ENCODE peak calls at places on chromosomes 2 and 18, in nine cellular contexts. Y, V, I, P, R, W, T, L and K are unnamed samples.

GRCh38 chr2:171479154-171479814 is 43.0 kb upstream of the CYBRD1 start:
- DNase-seq in Y (no peak), V (no peak), I (no peak), P (no peak), R (no peak), W (no peak), T (no peak), L (no peak), K (no peak)

GRCh38 chr18:75775121-75775520 is 347.6 kb upstream of the SMIM21 start:
- DNase-seq in Y (no peak), V (no peak), I (no peak), P (no peak), R (no peak), W (no peak), T (no peak), L (no peak), K (no peak)

GRCh38 chr2:216690451-216691209 is 4.7 kb downstream of the IGFBP5 start:
- DNase-seq in Y (no peak), V (no peak), I (peak), P (no peak), R (peak), W (no peak), T (no peak), L (no peak), K (no peak)

GRCh38 chr2:113080134-113080533 is 12.4 kb downstream of the IL1F10 start:
- DNase-seq in Y (peak), V (peak), I (no peak), P (peak), R (peak), W (peak), T (peak), L (peak), K (no peak)

GRCh38 chr2:174623106-174623680 is 25.6 kb upstream of the WIPF1 start:
- DNase-seq in Y (no peak), V (no peak), I (no peak), P (no peak), R (no peak), W (no peak), T (no peak), L (no peak), K (no peak)

GRCh38 chr2:72895759-72896281 is 8.6 kb downstream of the SPR start:
- DNase-seq in Y (no peak), V (no peak), I (no peak), P (no peak), R (peak), W (peak), T (no peak), L (no peak), K (no peak)

GRCh38 chr2:86336350-86337234 is 834 bp downstream of the REEP1 start:
- DNase-seq in Y (no peak), V (peak), I (no peak), P (peak), R (peak), W (no peak), T (no peak), L (no peak), K (no peak)

GRCh38 chr2:196652869-196653268 is 13.4 kb downstream of the CCDC150 start:
- DNase-seq in Y (no peak), V (no peak), I (no peak), P (no peak), R (no peak), W (no peak), T (no peak), L (peak), K (no peak)

GRCh38 chr2:46351388-46352141 is 54.4 kb downstream of the EPAS1 start:
- DNase-seq in Y (no peak), V (no peak), I (no peak), P (peak), R (no peak), W (peak), T (no peak), L (no peak), K (no peak)

GRCh38 chr2:168246072-168246482 is 1.3 kb downstream of the STK39 start:
- DNase-seq in Y (no peak), V (no peak), I (no peak), P (no peak), R (no peak), W (no peak), T (peak), L (peak), K (no peak)

GRCh38 chr18:51614033-51614432 is 416.6 kb upstream of the MEX3C start:
- DNase-seq in Y (no peak), V (peak), I (no peak), P (peak), R (no peak), W (no peak), T (peak), L (no peak), K (peak)

GRCh38 chr2:16746329-16746728 is 80.7 kb upstream of the CYRIA start:
- DNase-seq in Y (no peak), V (no peak), I (no peak), P (no peak), R (no peak), W (no peak), T (no peak), L (no peak), K (no peak)

GRCh38 chr2:148534416-148535205 is 109.9 kb upstream of the EPC2 start:
- DNase-seq in Y (peak), V (no peak), I (no peak), P (no peak), R (peak), W (no peak), T (no peak), L (no peak), K (no peak)

GRCh38 chr2:31415421-31415820 is 879 bp upstream of the XDH start:
- DNase-seq in Y (no peak), V (no peak), I (no peak), P (no peak), R (peak), W (no peak), T (no peak), L (no peak), K (no peak)

GRCh38 chr2:55026202-55026601 is 24.0 kb downstream of the RTN4 start:
- DNase-seq in Y (no peak), V (no peak), I (no peak), P (no peak), R (peak), W (no peak), T (no peak), L (no peak), K (no peak)

GRCh38 chr2:43095533-43096295 is 130.7 kb downstream of the ZFP36L2 start:
- DNase-seq in Y (no peak), V (no peak), I (no peak), P (no peak), R (no peak), W (no peak), T (no peak), L (no peak), K (no peak)

GRCh38 chr18:72867721-72868665 is at the start of gene NETO1:
- DNase-seq in Y (no peak), V (no peak), I (no peak), P (no peak), R (peak), W (no peak), T (no peak), L (no peak), K (no peak)

GRCh38 chr18:79493801-79494211 is 98.1 kb downstream of the NFATC1 start:
- DNase-seq in Y (no peak), V (no peak), I (peak), P (no peak), R (no peak), W (no peak), T (no peak), L (no peak), K (no peak)

GRCh38 chr2:178825183-178825582 is 18.0 kb upstream of the TTN start:
- DNase-seq in Y (no peak), V (no peak), I (no peak), P (no peak), R (peak), W (no peak), T (no peak), L (no peak), K (no peak)

GRCh38 chr18:68428666-68429065 is 286.2 kb downstream of the TMX3 start:
- DNase-seq in Y (no peak), V (no peak), I (no peak), P (no peak), R (peak), W (no peak), T (no peak), L (no peak), K (no peak)

GRCh38 chr2:216742411-216742810 is 47.1 kb upstream of the IGFBP5 start:
- DNase-seq in Y (no peak), V (no peak), I (no peak), P (no peak), R (peak), W (no peak), T (no peak), L (no peak), K (no peak)

GRCh38 chr18:50559750-50560680 is at the start of gene MAPK4:
- DNase-seq in Y (no peak), V (peak), I (peak), P (peak), R (peak), W (peak), T (no peak), L (no peak), K (no peak)

GRCh38 chr2:43425659-43426058 is 170.2 kb downstream of the THADA start:
- DNase-seq in Y (no peak), V (no peak), I (no peak), P (no peak), R (no peak), W (no peak), T (no peak), L (no peak), K (no peak)

GRCh38 chr2:105417789-105418475 is 19.1 kb upstream of the FHL2 start:
- DNase-seq in Y (no peak), V (no peak), I (no peak), P (no peak), R (peak), W (no peak), T (no peak), L (no peak), K (no peak)

GRCh38 chr2:69428981-69429380 is 8.3 kb downstream of the NFU1 start:
- DNase-seq in Y (no peak), V (no peak), I (no peak), P (no peak), R (no peak), W (no peak), T (no peak), L (no peak), K (no peak)

GRCh38 chr2:1772868-1773267 is 28.6 kb upstream of the PXDN start:
- DNase-seq in Y (no peak), V (no peak), I (peak), P (no peak), R (no peak), W (no peak), T (no peak), L (no peak), K (no peak)

GRCh38 chr2:27569398-27569797 is 13.4 kb upstream of the ZNF512 start:
- DNase-seq in Y (no peak), V (no peak), I (no peak), P (no peak), R (peak), W (no peak), T (no peak), L (no peak), K (no peak)

DNA sequence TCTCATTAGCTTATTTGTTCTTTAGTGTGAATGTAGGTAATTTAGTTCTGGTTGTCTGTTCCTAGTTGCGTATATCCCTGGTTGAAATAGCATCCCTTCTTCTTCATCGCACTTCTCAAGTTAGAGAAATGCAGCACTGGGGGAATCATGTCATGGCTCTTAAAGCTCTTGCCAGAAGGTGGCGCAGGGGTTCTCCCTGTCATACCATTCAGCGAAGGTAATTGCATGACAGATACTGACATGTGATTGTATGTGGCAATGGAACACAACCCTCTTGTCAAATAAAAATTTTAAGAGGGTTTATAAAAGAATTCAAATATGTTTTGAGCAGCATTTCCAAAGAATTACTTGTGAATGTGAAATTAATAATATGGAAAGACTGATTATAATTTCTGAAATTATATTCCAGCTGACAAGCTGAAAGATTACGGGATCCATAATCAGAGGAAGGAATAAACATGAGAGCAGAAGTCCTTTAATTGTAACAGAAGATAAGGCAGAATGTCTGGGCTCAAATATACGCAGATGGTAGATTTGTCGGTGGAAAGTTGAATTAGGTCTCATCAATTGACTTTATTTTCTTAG is 411.7 kb downstream of the DSEL start:
- DNase-seq in Y (peak), V (peak), I (no peak), P (peak), R (peak), W (peak), T (peak), L (peak), K (peak)
- H3K4me3 ChIP-seq in Y (no peak), V (no peak), I (no peak), P (no peak), R (no peak), W (no peak), T (no peak), L (no peak), K (no peak)

GRCh38 chr2:195404650-195405049 is 252.4 kb upstream of the SLC39A10 start:
- DNase-seq in Y (no peak), V (no peak), I (no peak), P (no peak), R (no peak), W (no peak), T (no peak), L (no peak), K (no peak)
- H3K4me3 ChIP-seq in Y (no peak), V (no peak), I (no peak), P (no peak), R (no peak), W (no peak), T (no peak), L (no peak), K (no peak)

GRCh38 chr2:230719340-230719739 is 6.7 kb downstream of the CAB39 start:
- DNase-seq in Y (no peak), V (no peak), I (no peak), P (no peak), R (no peak), W (no peak), T (no peak), L (no peak), K (no peak)

GRCh38 chr2:230723363-230723762 is 10.7 kb downstream of the CAB39 start:
- DNase-seq in Y (no peak), V (no peak), I (no peak), P (no peak), R (no peak), W (no peak), T (no peak), L (no peak), K (no peak)

GRCh38 chr2:230717595-230717994 is 5.0 kb downstream of the CAB39 start:
- DNase-seq in Y (no peak), V (no peak), I (no peak), P (no peak), R (peak), W (no peak), T (no peak), L (no peak), K (no peak)

GRCh38 chr2:230721712-230722111 is 9.1 kb downstream of the CAB39 start:
- DNase-seq in Y (no peak), V (no peak), I (no peak), P (no peak), R (peak), W (no peak), T (no peak), L (no peak), K (no peak)

DNA sequence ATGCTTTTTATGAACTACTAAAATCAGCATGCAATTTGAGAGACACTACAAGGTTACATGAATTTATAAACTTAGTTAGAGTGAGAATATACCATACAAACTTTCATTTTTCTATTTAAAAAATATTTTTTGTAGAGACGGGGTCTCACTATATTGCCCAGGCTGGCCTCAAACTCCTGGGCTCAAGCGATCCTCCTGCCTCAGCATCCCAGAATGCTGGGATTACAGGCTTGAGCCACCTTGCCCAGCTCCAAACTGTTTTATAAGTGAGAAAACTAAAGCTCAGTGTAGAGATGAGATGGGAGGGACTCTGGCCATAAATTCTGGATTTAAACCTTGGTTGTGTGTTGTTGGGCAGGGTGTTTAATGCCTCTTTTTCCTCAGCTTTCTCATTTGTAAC is 9.6 kb downstream of the CAB39 start:
- DNase-seq in Y (no peak), V (no peak), I (no peak), P (no peak), R (no peak), W (no peak), T (no peak), L (no peak), K (no peak)
- H3K4me3 ChIP-seq in Y (no peak), V (no peak), I (no peak), P (no peak), R (no peak), W (no peak), T (no peak), L (no peak), K (no peak)

GRCh38 chr2:23351388-23352141 is 33.4 kb upstream of the KLHL29 start:
- DNase-seq in Y (peak), V (peak), I (peak), P (peak), R (peak), W (peak), T (peak), L (peak), K (peak)
- H3K4me3 ChIP-seq in Y (no peak), V (no peak), I (no peak), P (no peak), R (no peak), W (no peak), T (no peak), L (peak), K (no peak)